ENCODE peak calls at places on chromosomes 16 and 17, in five cellular contexts. E, Z, L, A and D are unnamed samples.

GRCh38 chr16:83996481-83997252 is 28.6 kb downstream of the NECAB2 start:
- DNase-seq in E (no peak), Z (no peak), L (peak; percentile 53), A (no peak), D (no peak)

GRCh38 chr17:66994943-66995535 is 30.5 kb downstream of the CACNG4 start:
- DNase-seq in E (no peak), Z (no peak), L (no peak), A (no peak), D (no peak)

GRCh38 chr16:85047867-85048455 is 20.4 kb downstream of the KIAA0513 start:
- DNase-seq in E (no peak), Z (no peak), L (peak; percentile 54), A (no peak), D (no peak)

GRCh38 chr17:44905006-44906000 is 6.1 kb upstream of the EFTUD2 start:
- DNase-seq in E (no peak), Z (no peak), L (no peak), A (no peak), D (no peak)

GRCh38 chr17:81002409-81003361 is 11.0 kb downstream of the CHMP6 start:
- DNase-seq in E (peak; percentile 91), Z (peak; percentile 72), L (peak; percentile 79), A (peak; percentile 61), D (peak; percentile 81)

GRCh38 chr16:29814592-29814991 is 1.4 kb upstream of the PAGR1 start:
- DNase-seq in E (no peak), Z (no peak), L (no peak), A (no peak), D (no peak)

GRCh38 chr17:63478814-63479494 is 2.1 kb downstream of the ACE start:
- DNase-seq in E (peak; percentile 90), Z (peak; percentile 88), L (peak; percentile 90), A (peak; percentile 76), D (peak; percentile 80)

GRCh38 chr16:85225291-85225690 is 113.0 kb upstream of the CIBAR2 start:
- DNase-seq in E (no peak), Z (no peak), L (no peak), A (no peak), D (no peak)

GRCh38 chr16:2473425-2473926 is 1.5 kb upstream of the TBC1D24 start:
- DNase-seq in E (no peak), Z (no peak), L (peak; percentile 81), A (no peak), D (no peak)

GRCh38 chr17:17527534-17527933 is 31.3 kb upstream of the RASD1 start:
- DNase-seq in E (no peak), Z (no peak), L (no peak), A (no peak), D (no peak)

GRCh38 chr16:3121843-3122467 is 9.6 kb downstream of the ZNF205 start:
- DNase-seq in E (no peak), Z (no peak), L (no peak), A (no peak), D (peak; percentile 36)

GRCh38 chr16:58563235-58563634 is 47.9 kb downstream of the SETD6 start:
- DNase-seq in E (no peak), Z (no peak), L (no peak), A (no peak), D (no peak)

GRCh38 chr17:71217769-71218168 is 903.1 kb upstream of the SOX9 start:
- DNase-seq in E (no peak), Z (no peak), L (no peak), A (no peak), D (no peak)

DNA sequence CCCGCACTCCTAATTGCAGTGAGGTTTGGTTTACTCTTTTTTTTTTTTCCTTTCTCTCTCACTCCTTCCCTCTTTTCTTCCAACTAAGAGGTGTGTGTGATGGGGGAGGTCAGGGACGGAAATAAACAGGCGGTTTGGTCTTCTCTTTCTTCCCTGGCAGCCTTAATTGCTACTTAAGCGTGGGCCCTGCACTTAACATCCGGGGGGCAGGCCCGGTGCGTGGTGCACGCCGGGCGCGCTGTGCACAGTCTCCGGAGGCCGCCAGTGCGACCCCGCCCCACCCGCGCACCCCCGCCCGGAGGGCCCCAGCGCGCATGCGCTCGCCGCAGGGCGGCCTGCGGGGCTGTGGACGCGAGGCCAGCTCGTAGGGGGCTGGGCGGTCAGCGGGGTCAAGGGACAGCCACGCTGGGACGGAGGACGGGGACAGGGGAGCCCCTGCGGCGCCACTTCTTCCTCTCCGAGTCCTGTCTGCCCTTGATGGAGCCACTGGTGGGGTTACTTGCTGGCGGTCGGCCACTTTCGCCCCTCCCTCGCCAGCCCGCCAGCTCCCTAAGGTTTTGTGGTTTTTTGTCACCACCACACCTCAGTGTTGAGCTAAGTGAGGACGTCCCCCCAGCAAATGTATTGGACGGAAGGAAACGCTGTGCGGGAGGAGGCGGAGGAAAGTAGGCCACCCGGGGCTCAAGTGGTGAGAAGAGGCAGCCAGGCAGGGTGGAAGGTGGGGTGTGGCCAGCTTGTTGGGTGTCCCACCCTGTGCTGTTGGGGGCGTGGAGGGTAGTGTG is 120.9 kb downstream of the MRM1 start:
- DNase-seq in E (no peak), Z (peak; percentile 54), L (peak; percentile 97), A (no peak), D (peak; percentile 87)
- TF ChIP-seq POLR2A in E (no peak), Z (no peak), L (peak; percentile 77), A (no peak), D (peak; percentile 78)

GRCh38 chr17:78735832-78736525 is 46.1 kb downstream of the CYTH1 start:
- DNase-seq in E (no peak), Z (no peak), L (peak; percentile 8), A (no peak), D (no peak)
- TF ChIP-seq POLR2A in E (no peak), Z (no peak), L (no peak), A (no peak), D (no peak)

GRCh38 chr17:49513616-49514373 is 18.7 kb downstream of the NGFR start:
- DNase-seq in E (no peak), Z (no peak), L (no peak), A (no peak), D (no peak)

GRCh38 chr17:49514374-49514738 is 19.3 kb downstream of the NGFR start:
- DNase-seq in E (no peak), Z (no peak), L (peak; percentile 58), A (no peak), D (no peak)

GRCh38 chr17:49516190-49516589 is 21.1 kb downstream of the NGFR start:
- DNase-seq in E (no peak), Z (no peak), L (no peak), A (no peak), D (no peak)

GRCh38 chr17:49513044-49513395 is 17.9 kb downstream of the NGFR start:
- DNase-seq in E (no peak), Z (no peak), L (no peak), A (no peak), D (no peak)

GRCh38 chr17:49515196-49515770 is 20.2 kb downstream of the NGFR start:
- DNase-seq in E (peak; percentile 86), Z (peak; percentile 86), L (peak; percentile 78), A (peak; percentile 83), D (no peak)
- TF ChIP-seq POLR2A in E (no peak), Z (no peak), L (no peak), A (no peak), D (no peak)

DNA sequence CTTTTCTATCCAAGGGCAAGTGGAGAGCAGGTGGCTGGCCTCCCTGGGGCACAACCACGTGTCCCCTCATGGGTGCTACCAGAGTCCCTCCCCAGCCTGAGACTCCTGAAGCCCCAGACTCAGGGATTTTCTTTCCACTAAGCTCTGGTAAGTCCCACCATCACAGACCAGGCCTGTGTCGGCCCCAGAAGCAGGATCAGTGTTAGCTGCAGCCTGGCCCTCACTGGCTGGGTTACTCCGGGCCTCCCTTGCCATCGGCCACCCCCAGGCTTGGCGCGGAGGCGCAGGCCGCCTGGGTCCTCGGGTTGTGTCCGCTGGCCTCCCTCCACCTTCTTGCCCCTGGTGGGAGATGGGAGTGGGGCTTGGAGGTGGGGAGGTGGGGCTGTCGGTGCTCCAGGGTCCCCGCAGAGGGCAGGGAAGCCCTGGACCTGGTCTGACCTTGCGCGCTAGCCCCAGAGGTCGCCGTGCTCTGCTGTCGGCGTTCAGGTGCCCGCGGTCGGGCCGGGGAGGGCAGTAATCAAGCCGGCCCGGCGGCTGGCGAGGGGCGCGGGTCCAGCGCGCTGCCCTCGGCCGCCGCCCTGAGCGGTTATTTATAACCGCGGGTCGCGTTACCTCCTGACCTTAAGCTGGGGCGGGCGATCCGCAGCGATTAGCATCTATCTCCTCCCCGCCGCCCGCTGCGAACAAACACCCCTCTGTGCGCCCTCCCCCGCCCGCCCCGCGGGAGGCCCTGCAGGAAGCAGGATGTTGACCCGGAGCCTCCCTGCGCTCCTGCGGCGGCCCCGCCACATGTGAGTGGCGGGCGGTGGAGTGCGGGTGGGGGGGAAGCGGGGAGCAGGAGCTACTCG is 78.1 kb upstream of the TOB1 start:
- DNase-seq in E (peak; percentile 86), Z (peak; percentile 97), L (peak; percentile 96), A (no peak), D (peak; percentile 89)
- TF ChIP-seq POLR2A in E (peak; percentile 38), Z (no peak), L (peak; percentile 80), A (no peak), D (peak; percentile 46)

DNA sequence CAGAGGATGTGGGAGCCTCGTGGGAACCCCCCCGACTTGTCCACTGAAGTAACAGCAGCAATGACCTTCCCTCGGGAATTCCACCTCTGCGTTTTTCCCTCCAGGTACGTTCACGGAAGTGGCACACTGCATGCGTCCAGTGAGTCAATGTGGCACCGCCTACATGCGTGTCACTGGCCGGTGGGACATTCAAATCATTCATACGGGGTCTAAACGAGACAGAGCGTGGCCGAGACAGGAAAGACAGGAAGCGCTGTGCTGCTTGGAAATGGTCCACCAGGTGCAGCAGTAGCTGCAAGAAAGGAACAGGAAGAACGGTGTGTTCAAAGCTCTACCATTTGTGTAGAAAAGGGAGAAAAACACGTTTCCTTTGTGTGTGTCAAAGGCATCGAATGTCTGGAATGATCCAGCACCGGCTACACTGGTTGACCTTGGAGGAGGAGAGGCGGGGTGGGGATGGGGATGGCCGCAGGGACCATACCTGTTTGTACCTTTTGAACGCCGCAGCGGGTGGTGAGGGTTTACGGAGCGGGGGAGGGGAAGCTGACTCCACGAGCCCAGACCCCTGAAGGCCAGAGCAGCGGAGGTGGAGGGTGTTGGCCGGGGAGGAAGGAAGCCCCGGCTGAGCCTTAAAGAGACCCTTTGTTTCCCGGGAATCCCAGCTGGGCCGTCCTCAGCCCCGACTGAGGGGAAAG is 1.7 kb upstream of the PGAP6 start:
- DNase-seq in E (peak; percentile 68), Z (peak; percentile 81), L (no peak), A (no peak), D (no peak)
- TF ChIP-seq POLR2A in E (no peak), Z (no peak), L (no peak), A (no peak), D (no peak)

GRCh38 chr17:34537445-34537844 is 41.9 kb upstream of the TMEM132E start:
- DNase-seq in E (no peak), Z (no peak), L (no peak), A (no peak), D (no peak)

GRCh38 chr17:34527908-34528470 is 51.4 kb upstream of the TMEM132E start:
- DNase-seq in E (no peak), Z (no peak), L (peak; percentile 32), A (no peak), D (peak; percentile 4)

GRCh38 chr17:34539881-34540280 is 39.5 kb upstream of the TMEM132E start:
- DNase-seq in E (no peak), Z (no peak), L (no peak), A (no peak), D (no peak)

GRCh38 chr17:34533811-34534527 is 45.4 kb upstream of the TMEM132E start:
- DNase-seq in E (no peak), Z (no peak), L (no peak), A (no peak), D (no peak)
- TF ChIP-seq POLR2A in E (no peak), Z (no peak), L (no peak), A (no peak), D (no peak)